ENCODE peak calls at places on chromosome 7, in seven cellular contexts. N is lung, P is upper lobe of left lung, T is SK-N-SH, X is right cardiac atrium, Q is ovary, G is aorta. E is an unnamed sample. For H3K4me1, the result is how much of the 10 kb centered on the place peaks cover.

GRCh38 chr7:123738356-123738755 is 10.4 kb downstream of the WASL start:
- DNase-seq in N (no peak), P (no peak), T (no peak), X (no peak), Q (no peak), G (no peak), E (no peak)

GRCh38 chr7:76185187-76185915 is 16.3 kb upstream of the SRRM3 start:
- DNase-seq in N (no peak), P (no peak), T (peak), X (no peak), Q (no peak), G (no peak), E (no peak)

GRCh38 chr7:26787696-26788095 is 76.7 kb downstream of the SKAP2 start:
- DNase-seq in N (no peak), P (no peak), T (no peak), X (no peak), Q (no peak), G (no peak), E (no peak)

GRCh38 chr7:74286131-74286530 is 3.1 kb upstream of the CLIP2 start:
- DNase-seq in N (no peak), P (no peak), T (no peak), X (no peak), Q (no peak), G (no peak), E (no peak)

GRCh38 chr7:131007439-131008330 is 273.7 kb upstream of the KLF14 start:
- DNase-seq in N (peak), P (peak), T (peak), X (peak), Q (peak), G (peak), E (no peak)

GRCh38 chr7:64626083-64626469 is 39.9 kb upstream of the ZNF107 start:
- DNase-seq in N (no peak), P (no peak), T (no peak), X (no peak), Q (no peak), G (no peak), E (no peak)

GRCh38 chr7:32921896-32922295 is 30.3 kb upstream of the KBTBD2 start:
- DNase-seq in N (no peak), P (no peak), T (no peak), X (no peak), Q (no peak), G (no peak), E (no peak)

GRCh38 chr7:101953248-101953819 is 135.9 kb downstream of the CUX1 start:
- DNase-seq in N (no peak), P (no peak), T (peak), X (no peak), Q (peak), G (peak), E (no peak)

GRCh38 chr7:95861041-95861440 is 88.7 kb downstream of the DYNC1I1 start:
- DNase-seq in N (no peak), P (no peak), T (no peak), X (no peak), Q (no peak), G (no peak), E (no peak)

GRCh38 chr7:79854621-79855020 is 280.0 kb upstream of the GNAI1 start:
- DNase-seq in N (no peak), P (no peak), T (no peak), X (no peak), Q (no peak), G (no peak), E (no peak)

GRCh38 chr7:248732-249435 is 41.1 kb upstream of the FOXL3 start:
- DNase-seq in N (no peak), P (peak), T (no peak), X (peak), Q (no peak), G (no peak), E (no peak)

GRCh38 chr7:13336227-13336626 is 648.8 kb downstream of the ARL4A start:
- DNase-seq in N (no peak), P (no peak), T (no peak), X (no peak), Q (no peak), G (no peak), E (no peak)

GRCh38 chr7:100583132-100584045 is 2.5 kb downstream of the LRCH4 start:
- DNase-seq in N (peak), P (peak), T (no peak), X (peak), Q (no peak), G (peak), E (no peak)

GRCh38 chr7:39605087-39605486 is 18.3 kb upstream of the RALA start:
- DNase-seq in N (no peak), P (no peak), T (no peak), X (no peak), Q (no peak), G (no peak), E (no peak)

GRCh38 chr7:76257973-76258372 is 44.5 kb upstream of the HSPB1 start:
- DNase-seq in N (no peak), P (no peak), T (peak), X (no peak), Q (no peak), G (no peak), E (no peak)

GRCh38 chr7:49778731-49779270 is 5.4 kb downstream of the VWC2 start:
- DNase-seq in N (no peak), P (no peak), T (no peak), X (no peak), Q (no peak), G (no peak), E (no peak)

GRCh38 chr7:26686448-26686981 is 177.9 kb downstream of the SKAP2 start:
- DNase-seq in N (no peak), P (no peak), T (peak), X (no peak), Q (no peak), G (peak), E (no peak)

GRCh38 chr7:1510780-1511154 is 6.6 kb upstream of the INTS1 start:
- DNase-seq in N (no peak), P (peak), T (no peak), X (peak), Q (no peak), G (peak), E (no peak)

GRCh38 chr7:15068324-15068723 is 165.8 kb upstream of the DGKB start:
- DNase-seq in N (no peak), P (no peak), T (no peak), X (no peak), Q (no peak), G (no peak), E (no peak)

GRCh38 chr7:82700739-82701138 is 257.2 kb upstream of the CACNA2D1 start:
- DNase-seq in N (no peak), P (no peak), T (peak), X (no peak), Q (no peak), G (no peak), E (no peak)

GRCh38 chr7:88184848-88185304 is 35.0 kb downstream of the SRI start:
- DNase-seq in N (no peak), P (no peak), T (no peak), X (peak), Q (no peak), G (no peak), E (no peak)

GRCh38 chr7:81075150-81075549 is 156.3 kb upstream of the SEMA3C start:
- DNase-seq in N (no peak), P (no peak), T (no peak), X (no peak), Q (no peak), G (no peak), E (no peak)

DNA sequence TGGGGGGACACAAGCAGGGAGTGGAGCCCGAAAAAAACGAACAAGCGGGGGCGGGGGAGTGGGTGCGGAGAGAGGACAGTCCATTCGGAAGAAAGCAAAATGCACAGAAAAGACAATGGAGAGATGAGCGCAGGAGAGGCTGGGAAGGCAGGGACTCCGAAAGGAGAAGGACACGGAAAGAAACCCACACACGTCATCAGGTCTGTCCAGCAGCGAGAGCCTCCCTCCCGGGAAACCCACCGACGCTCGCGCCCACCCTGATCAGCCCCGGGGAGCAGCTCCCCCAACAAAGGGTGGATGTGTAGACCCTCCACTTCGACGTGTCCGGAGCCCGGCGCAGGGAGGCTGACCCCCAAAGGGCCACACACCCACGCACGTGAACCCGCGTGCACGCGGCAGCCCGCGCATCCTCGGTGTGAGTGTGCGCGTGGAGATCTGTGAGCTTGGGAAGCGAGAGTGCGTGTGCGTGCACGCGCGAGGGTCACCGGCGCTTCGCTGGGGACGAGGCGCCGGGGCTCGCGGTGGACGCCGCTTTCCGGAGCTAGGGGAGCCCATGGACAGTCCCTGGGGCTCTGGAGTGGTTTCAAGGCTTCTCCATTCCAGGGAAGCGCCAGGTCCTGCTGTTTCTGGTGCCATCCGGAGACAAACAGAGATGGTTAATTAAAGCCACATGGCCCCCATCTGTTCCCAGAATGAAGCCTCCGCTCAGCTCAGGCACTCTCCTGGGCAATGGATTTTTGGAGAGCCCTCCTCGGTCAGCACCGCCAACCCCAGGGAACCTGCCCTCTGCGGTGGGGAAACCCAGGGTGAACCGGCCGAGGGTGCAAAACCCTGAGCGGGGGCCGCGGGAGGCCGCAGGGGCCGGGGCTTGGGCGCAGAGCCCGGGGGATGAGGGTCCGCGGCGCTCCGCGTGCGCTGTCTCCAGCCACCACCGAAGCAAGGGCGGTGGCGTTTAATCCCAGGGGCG is 919 bp downstream of the LAMB1 start:
- DNase-seq in N (no peak), P (peak), T (peak), X (peak), Q (peak), G (peak), E (no peak)
- H3K4me1 ChIP-seq in N (under half), P (under half), T (half or more), X (under half), Q (under half), G (under half), E (under half)

DNA sequence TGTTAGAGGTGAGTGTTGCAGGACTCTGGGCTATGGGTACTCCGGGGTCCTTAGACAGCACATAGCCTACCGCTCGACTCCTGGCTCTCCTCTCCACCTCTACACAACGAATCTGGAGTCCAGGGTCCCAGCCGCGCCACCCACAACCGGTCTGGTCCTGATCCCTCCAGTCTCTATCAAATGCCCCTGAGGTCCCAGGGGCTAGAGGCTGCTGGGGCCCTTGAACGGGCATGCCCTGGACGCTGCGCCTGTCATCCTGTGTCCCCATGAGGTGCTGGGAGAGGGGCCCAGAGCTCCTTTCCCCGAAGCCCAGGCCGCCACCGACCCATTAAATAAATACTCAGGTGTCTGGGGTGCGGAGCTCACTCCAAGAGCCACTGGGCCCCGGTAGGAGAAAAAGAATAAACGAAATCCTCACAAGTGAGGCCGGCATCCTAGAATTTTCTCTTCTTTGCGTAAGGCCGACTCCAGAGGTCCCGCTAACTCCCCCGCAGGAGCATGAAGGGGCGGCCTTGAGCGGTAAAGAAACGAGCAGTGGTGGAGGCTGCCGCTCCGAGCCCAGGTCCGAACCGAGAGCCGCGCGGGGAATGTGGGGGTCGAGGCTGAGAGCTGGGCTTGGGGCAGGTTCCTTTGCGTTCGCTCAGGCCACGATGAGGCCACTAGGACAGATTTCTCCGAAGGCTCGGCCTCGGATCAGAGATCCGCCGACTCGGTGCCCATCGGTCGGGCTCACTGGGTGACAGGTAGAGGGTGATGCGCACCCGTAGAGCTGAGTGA is 166.7 kb downstream of the NRF1 start:
- DNase-seq in N (no peak), P (no peak), T (peak), X (no peak), Q (no peak), G (no peak), E (no peak)
- H3K4me3 ChIP-seq in N (no peak), P (no peak), T (no peak), X (no peak), Q (no peak), G (no peak), E (no peak)

DNA sequence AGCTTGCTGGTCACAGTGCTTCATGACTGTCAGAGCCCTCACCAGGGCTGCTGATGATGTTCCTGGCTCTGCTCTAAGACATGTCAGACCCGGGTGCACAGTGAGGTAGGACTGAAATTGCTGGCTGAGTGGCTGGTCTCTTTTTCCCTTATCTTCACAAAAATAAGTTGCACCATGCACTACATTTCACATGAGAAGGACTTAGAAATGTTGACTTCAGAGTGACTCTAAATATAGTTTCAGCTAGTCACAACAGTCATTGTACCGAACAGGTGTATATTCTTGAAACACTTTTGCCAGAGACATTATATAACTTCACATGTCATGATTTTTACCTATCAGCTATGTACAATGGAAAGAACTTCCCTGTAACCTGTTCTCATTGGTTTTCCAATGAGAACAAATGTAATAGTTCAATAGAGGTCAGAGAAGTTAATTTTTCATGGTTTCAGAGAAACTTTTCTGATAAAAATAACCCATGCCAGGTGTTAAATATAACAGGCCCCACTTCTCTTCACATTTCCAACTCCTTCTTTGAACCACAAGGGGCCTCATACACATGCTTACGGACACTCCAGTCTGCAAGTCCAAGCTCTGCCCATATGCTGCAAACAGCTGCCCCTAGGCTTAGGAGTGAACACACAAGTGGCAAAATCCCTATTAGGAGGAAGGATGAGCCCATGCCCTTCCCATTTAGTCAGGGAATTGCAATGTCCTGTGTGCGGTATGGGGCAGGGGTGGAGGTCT is 115.6 kb downstream of the CDK6 start:
- DNase-seq in N (no peak), P (no peak), T (no peak), X (no peak), Q (no peak), G (no peak), E (no peak)
- H3K4me1 ChIP-seq in N (under half), P (under half), T (under half), X (under half), Q (under half), G (under half), E (under half)

DNA sequence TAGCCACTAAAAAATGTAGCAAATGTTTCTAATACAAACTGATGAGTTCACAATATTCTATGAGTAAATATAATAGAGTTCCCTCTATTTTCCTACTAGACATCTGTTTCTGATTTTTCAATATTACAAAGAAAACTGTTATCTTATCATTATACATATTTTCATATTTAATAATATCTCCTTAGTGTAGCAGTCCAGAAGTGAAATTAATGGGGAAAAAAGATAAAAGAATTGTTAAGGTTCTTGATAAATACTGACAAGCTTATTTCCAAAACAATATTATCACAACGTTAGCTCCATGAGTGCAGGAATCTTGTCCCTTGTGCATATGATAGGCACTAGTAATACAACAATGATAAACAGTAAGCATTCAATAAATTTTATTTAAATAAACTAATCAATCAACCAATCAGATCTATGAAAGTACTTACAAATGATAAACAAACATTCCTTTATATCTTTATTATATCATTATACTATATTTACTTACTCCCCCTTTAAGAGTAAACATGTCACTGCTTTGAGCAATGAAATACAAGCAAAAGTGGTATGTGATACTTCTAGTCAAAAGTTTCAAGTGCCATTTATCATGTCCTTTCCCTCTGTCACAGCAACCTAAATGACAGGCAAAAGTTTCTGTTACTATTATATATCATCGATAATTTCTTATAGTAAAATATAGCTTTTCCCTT is 103.1 kb downstream of the IMMP2L start:
- DNase-seq in N (no peak), P (no peak), T (no peak), X (no peak), Q (no peak), G (no peak), E (no peak)
- H3K4me3 ChIP-seq in N (no peak), P (no peak), T (no peak), X (no peak), Q (no peak), G (no peak), E (no peak)

DNA sequence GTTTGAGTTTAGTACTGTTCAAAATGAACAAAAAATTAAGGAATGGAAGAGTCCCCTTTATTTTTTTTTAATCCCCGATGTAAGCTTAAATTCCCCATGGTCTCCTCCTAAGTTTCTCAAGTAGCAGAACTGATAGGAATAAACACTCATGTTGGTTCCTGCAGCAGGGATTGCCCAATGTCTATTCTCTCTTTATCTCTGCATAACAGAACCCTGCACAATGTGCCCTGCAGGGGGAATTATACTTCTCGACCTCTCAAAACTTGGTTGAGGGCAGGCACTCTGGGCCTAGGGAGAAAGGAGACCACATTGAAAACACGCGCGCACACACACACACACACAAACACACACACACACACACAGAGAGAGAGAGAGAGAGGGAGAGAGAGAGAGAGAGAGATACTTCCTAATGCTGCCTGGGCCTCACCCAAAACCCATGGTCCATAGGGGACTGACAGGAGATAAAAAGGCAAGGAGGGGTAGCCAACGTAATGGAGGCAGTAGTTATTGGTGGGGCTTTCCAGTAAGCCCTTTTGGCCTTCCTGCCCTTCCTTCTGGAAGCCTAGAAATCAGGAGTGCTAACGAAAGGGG is 22.7 kb downstream of the JAZF1 start:
- DNase-seq in N (no peak), P (no peak), T (no peak), X (no peak), Q (no peak), G (no peak), E (no peak)
- H3K4me1 ChIP-seq in N (under half), P (under half), T (under half), X (under half), Q (under half), G (under half), E (half or more)

GRCh38 chr7:157352506-157352905 is 15.7 kb downstream of the DNAJB6 start:
- DNase-seq in N (no peak), P (no peak), T (no peak), X (no peak), Q (no peak), G (no peak), E (no peak)

GRCh38 chr7:157357129-157358040 is 20.6 kb downstream of the DNAJB6 start:
- DNase-seq in N (no peak), P (no peak), T (no peak), X (no peak), Q (no peak), G (no peak), E (no peak)

GRCh38 chr7:157358753-157359096 is 21.9 kb downstream of the DNAJB6 start:
- DNase-seq in N (no peak), P (no peak), T (no peak), X (no peak), Q (no peak), G (no peak), E (no peak)

GRCh38 chr7:157358041-157358752 is 21.4 kb downstream of the DNAJB6 start:
- DNase-seq in N (no peak), P (no peak), T (no peak), X (no peak), Q (no peak), G (no peak), E (no peak)

GRCh38 chr7:157355784-157356511 is 19.1 kb downstream of the DNAJB6 start:
- DNase-seq in N (no peak), P (no peak), T (peak), X (no peak), Q (no peak), G (peak), E (no peak)
- H3K4me3 ChIP-seq in N (no peak), P (no peak), T (no peak), X (no peak), Q (no peak), G (no peak), E (no peak)